ENCODE peak calls at places on chromosomes 16 and 17, in seven cellular contexts. E, U, K, B, T, Y and R are unnamed samples.

GRCh38 chr17:28579526-28579925 is 2.8 kb upstream of the ALDOC start:
- DNase-seq in B (no peak), Y (no peak), U (no peak), T (no peak), K (no peak), E (no peak), R (no peak)

GRCh38 chr17:31339906-31340661 is 18.7 kb upstream of the EVI2A start:
- DNase-seq in B (no peak), Y (no peak), K (no peak), T (peak; percentile 86), U (no peak), E (no peak), R (no peak)

GRCh38 chr17:81256616-81257015 is 17.5 kb downstream of the NDUFAF8 start:
- DNase-seq in U (no peak), K (no peak), T (peak; percentile 17), E (no peak), Y (no peak), B (no peak), R (no peak)

GRCh38 chr16:68800257-68800875 is 43.0 kb upstream of the TANGO6 start:
- DNase-seq in Y (peak; percentile 64), K (no peak), T (peak; percentile 84), B (peak; percentile 52), U (peak; percentile 9), E (no peak), R (peak; percentile 51)

GRCh38 chr17:42042598-42043319 is 7.6 kb downstream of the C17orf113 start:
- DNase-seq in K (no peak), Y (no peak), T (no peak), E (no peak), B (no peak), U (no peak), R (no peak)

GRCh38 chr16:78307824-78308528 is 208.5 kb downstream of the WWOX start:
- DNase-seq in B (no peak), T (peak; percentile 26), U (no peak), K (no peak), Y (no peak), E (no peak), R (no peak)

GRCh38 chr17:50218771-50219315 is 17.4 kb upstream of the COL1A1 start:
- DNase-seq in E (no peak), T (peak; percentile 79), K (no peak), Y (no peak), U (no peak), B (no peak), R (no peak)

GRCh38 chr16:10827691-10828341 is 9.2 kb upstream of the TVP23A start:
- DNase-seq in U (no peak), E (peak; percentile 82), K (no peak), Y (peak; percentile 48), T (peak; percentile 10), B (no peak), R (no peak)

GRCh38 chr17:43908111-43908721 is 880 bp upstream of the MPP2 start:
- DNase-seq in U (peak; percentile 35), E (no peak), Y (peak; percentile 88), T (no peak), K (no peak), B (peak; percentile 14), R (no peak)

GRCh38 chr17:39928868-39929651 is 1.5 kb downstream of the LRRC3C start:
- DNase-seq in K (no peak), B (no peak), E (no peak), Y (no peak), T (peak; percentile 93), U (no peak), R (no peak)

GRCh38 chr16:85699628-85700027 is 10.9 kb upstream of the GINS2 start:
- DNase-seq in K (no peak), U (no peak), Y (peak; percentile 6), T (peak; percentile 56), B (no peak), E (no peak), R (no peak)

GRCh38 chr17:82947051-82947991 is 107.5 kb upstream of the ZNF750 start:
- DNase-seq in E (peak; percentile 47), B (no peak), K (no peak), Y (no peak), T (no peak), U (no peak), R (no peak)

GRCh38 chr17:17749025-17749772 is 67.9 kb downstream of the RAI1 start:
- DNase-seq in K (no peak), U (no peak), T (no peak), E (peak; percentile 85), Y (peak; percentile 47), B (no peak), R (no peak)

GRCh38 chr17:57455063-57455914 is 199.0 kb downstream of the MSI2 start:
- DNase-seq in E (no peak), B (no peak), U (no peak), T (no peak), Y (peak; percentile 41), K (no peak), R (no peak)

GRCh38 chr17:20189322-20189721 is 180.2 kb downstream of the SPECC1 start:
- DNase-seq in T (peak; percentile 65), U (no peak), K (no peak), E (no peak), B (no peak), Y (peak; percentile 94), R (no peak)

GRCh38 chr17:49527927-49528651 is 33.0 kb downstream of the NGFR start:
- DNase-seq in B (no peak), Y (no peak), T (no peak), K (no peak), E (peak; percentile 23), U (no peak), R (no peak)

GRCh38 chr17:75457047-75457654 is 716 bp downstream of the TMEM94 start:
- DNase-seq in E (peak; percentile 80), Y (peak; percentile 25), K (no peak), U (no peak), B (no peak), T (no peak), R (no peak)

GRCh38 chr17:48472485-48473281 is 42.7 kb upstream of the SKAP1 start:
- DNase-seq in Y (no peak), U (no peak), B (no peak), K (no peak), E (no peak), T (peak; percentile 78), R (no peak)

GRCh38 chr17:27553019-27553511 is 77.9 kb upstream of the LGALS9 start:
- DNase-seq in T (peak; percentile 17), U (no peak), Y (no peak), E (no peak), B (no peak), K (no peak), R (no peak)

GRCh38 chr17:45640141-45640850 is 143.8 kb upstream of the CRHR1 start:
- DNase-seq in U (peak; percentile 67), E (peak; percentile 85), Y (no peak), K (peak; percentile 36), B (peak; percentile 76), T (peak; percentile 47), R (peak; percentile 78)

GRCh38 chr17:45130640-45131293 is 1.5 kb downstream of the PLCD3 start:
- DNase-seq in T (no peak), B (no peak), K (no peak), U (no peak), Y (no peak), E (no peak), R (no peak)

GRCh38 chr16:68417711-68418301 is 30.5 kb downstream of the SMPD3 start:
- DNase-seq in E (peak; percentile 89), B (no peak), U (peak; percentile 53), T (peak; percentile 65), Y (no peak), K (peak; percentile 44), R (no peak)

GRCh38 chr17:63675607-63676539 is 24.1 kb downstream of the LIMD2 start:
- DNase-seq in U (no peak), T (peak; percentile 44), E (no peak), B (peak; percentile 14), K (no peak), Y (peak; percentile 41), R (no peak)

GRCh38 chr16:78390828-78391227 is 291.4 kb downstream of the WWOX start:
- DNase-seq in U (no peak), E (no peak), Y (no peak), B (no peak), K (no peak), T (no peak), R (no peak)

GRCh38 chr17:75827291-75828050 is 16.7 kb downstream of the UNC13D start:
- DNase-seq in T (no peak), U (peak; percentile 50), B (peak; percentile 42), Y (peak; percentile 87), E (peak; percentile 86), K (peak; percentile 52), R (peak; percentile 55)

GRCh38 chr16:48128769-48129168 is 27.0 kb downstream of the ABCC12 start:
- DNase-seq in K (no peak), T (no peak), Y (no peak), E (no peak), B (no peak), U (no peak), R (no peak)

GRCh38 chr17:28335959-28336871 is 654 bp downstream of the TNFAIP1 start:
- DNase-seq in Y (no peak), U (no peak), E (peak; percentile 87), K (no peak), T (peak; percentile 97), B (peak; percentile 76), R (peak; percentile 37)

GRCh38 chr16:75235721-75236193 is 15.7 kb downstream of the BCAR1 start:
- DNase-seq in T (no peak), Y (no peak), E (peak; percentile 78), U (no peak), K (no peak), B (no peak), R (no peak)

GRCh38 chr16:86353185-86353584 is 157.1 kb upstream of the FOXF1 start:
- DNase-seq in Y (no peak), B (peak; percentile 57), E (no peak), T (no peak), K (no peak), U (no peak), R (no peak)

GRCh38 chr16:81758376-81758775 is 20.7 kb upstream of the PLCG2 start:
- DNase-seq in T (peak; percentile 50), K (no peak), U (no peak), E (no peak), B (peak; percentile 25), Y (no peak), R (no peak)

GRCh38 chr17:58308173-58308984 is 20.2 kb downstream of the TSPOAP1 start:
- DNase-seq in U (no peak), B (no peak), K (no peak), T (no peak), Y (no peak), E (peak; percentile 77), R (peak; percentile 37)

GRCh38 chr17:7204335-7204734 is 15.3 kb downstream of the DLG4 start:
- DNase-seq in T (no peak), U (no peak), Y (no peak), B (no peak), E (peak; percentile 82), K (no peak), R (no peak)

GRCh38 chr17:57415737-57416354 is 159.5 kb downstream of the MSI2 start:
- DNase-seq in U (no peak), K (no peak), T (no peak), B (no peak), E (no peak), Y (peak; percentile 14), R (no peak)

GRCh38 chr17:31678431-31678830 is 180.6 kb downstream of the COPRS start:
- DNase-seq in K (no peak), Y (no peak), U (no peak), B (no peak), T (peak; percentile 13), E (no peak), R (no peak)

GRCh38 chr17:40810505-40810904 is 10.7 kb upstream of the KRT28 start:
- DNase-seq in T (peak; percentile 71), Y (no peak), K (no peak), U (no peak), B (peak; percentile 82), E (no peak), R (no peak)

GRCh38 chr16:85986931-85987749 is 88.2 kb downstream of the IRF8 start:
- DNase-seq in U (no peak), E (peak; percentile 73), B (no peak), Y (no peak), T (no peak), K (no peak), R (peak; percentile 27)

GRCh38 chr17:77364381-77364911 is 223.7 kb downstream of the SEC14L1 start:
- DNase-seq in Y (no peak), U (no peak), E (peak; percentile 67), B (no peak), K (no peak), T (no peak), R (no peak)

GRCh38 chr17:18129041-18129502 is 20.5 kb downstream of the MYO15A start:
- DNase-seq in B (peak; percentile 14), E (no peak), T (peak; percentile 28), K (no peak), U (no peak), Y (peak; percentile 17), R (no peak)